ENCODE peak calls at places on chromosomes 12 and 14, in six cellular contexts. U is GM23338, J is NAMALWA, I is H7, E is heart left ventricle, W is mucosa of gallbladder. D is an unnamed sample.
A peak's percentile ranks its signal among the peaks of the same experiment; 100 is the strongest.

GRCh38 chr12:59149995-59150642 is 229.8 kb upstream of the LRIG3 start:
- DNase-seq in J (peak; percentile 85), E (no peak), I (peak; percentile 19), U (peak; percentile 94), W (peak; percentile 25), D (no peak)

GRCh38 chr12:52741378-52742195 is 35.6 kb downstream of the KRT76 start:
- DNase-seq in E (peak; percentile 45), I (peak; percentile 87), W (peak; percentile 79), J (peak; percentile 47), U (peak; percentile 89), D (peak; percentile 50)

GRCh38 chr12:7060353-7060954 is at the start of gene C1S:
- DNase-seq in I (peak; percentile 87), J (no peak), E (peak; percentile 69), U (peak; percentile 84), W (peak; percentile 71), D (peak; percentile 52)

GRCh38 chr12:41699658-41700057 is 445.0 kb downstream of the GXYLT1 start:
- DNase-seq in E (no peak), J (no peak), W (no peak), U (no peak), I (no peak), D (no peak)

GRCh38 chr14:65226824-65227604 is 124.7 kb upstream of the MAX start:
- DNase-seq in U (no peak), I (no peak), E (no peak), J (no peak), W (peak; percentile 54), D (no peak)

GRCh38 chr12:271165-271564 is 8.5 kb upstream of the SLC6A13 start:
- DNase-seq in J (no peak), W (no peak), U (no peak), E (no peak), I (no peak), D (no peak)

GRCh38 chr14:104732355-104732804 is 8.4 kb downstream of the ADSS1 start:
- DNase-seq in J (no peak), W (peak; percentile 90), E (peak; percentile 89), I (no peak), U (no peak), D (peak; percentile 92)

GRCh38 chr12:31832740-31833540 is 104.1 kb upstream of the AMN1 start:
- DNase-seq in E (peak; percentile 18), I (no peak), U (no peak), W (no peak), J (peak; percentile 30), D (no peak)

GRCh38 chr14:46344327-46344937 is 307.1 kb downstream of the RPL10L start:
- DNase-seq in W (no peak), E (no peak), J (peak; percentile 34), U (peak; percentile 75), I (peak; percentile 1), D (no peak)